ENCODE peak calls at places on chromosomes 2 and 18, in six cellular contexts. S is NCI-H774; O is activated naive CD4-positive, alpha-beta T cell; F is heart right ventricle; T is AG08395; G is IMR-90. M is an unnamed sample.

GRCh38 chr2:16114836-16115235 is 174.5 kb downstream of the MYCN start:
- DNase-seq in S (no peak), O (no peak), F (no peak), T (no peak), G (no peak), M (no peak)

GRCh38 chr2:234467289-234467688 is 29.6 kb downstream of the ARL4C start:
- DNase-seq in S (no peak), O (no peak), F (no peak), T (peak; percentile 25), G (peak; percentile 92), M (no peak)

GRCh38 chr2:67760995-67761394 is 301.8 kb downstream of the C1D start:
- DNase-seq in S (no peak), O (no peak), F (no peak), T (no peak), G (no peak), M (no peak)

GRCh38 chr2:238169708-238170251 is 11.0 kb downstream of the ERFE start:
- DNase-seq in S (no peak), O (no peak), F (no peak), T (peak; percentile 92), G (peak; percentile 98), M (no peak)

GRCh38 chr18:5817821-5818220 is 77.5 kb downstream of the TMEM200C start:
- DNase-seq in S (no peak), O (no peak), F (no peak), T (no peak), G (no peak), M (no peak)

GRCh38 chr2:201320701-201321100 is 36.4 kb downstream of the FLACC1 start:
- DNase-seq in S (no peak), O (no peak), F (no peak), T (no peak), G (no peak), M (no peak)

GRCh38 chr18:26268454-26268853 is 42.2 kb downstream of the TAF4B start:
- DNase-seq in S (no peak), O (no peak), F (no peak), T (no peak), G (no peak), M (peak; percentile 33)

GRCh38 chr2:217669831-217670230 is 333.0 kb downstream of the TNS1 start:
- DNase-seq in S (no peak), O (no peak), F (no peak), T (no peak), G (peak; percentile 30), M (no peak)

GRCh38 chr2:186728631-186729030 is 34.8 kb downstream of the FAM171B start:
- DNase-seq in S (no peak), O (no peak), F (no peak), T (no peak), G (no peak), M (no peak)

GRCh38 chr2:160224060-160224459 is 24.0 kb upstream of the ITGB6 start:
- DNase-seq in S (no peak), O (no peak), F (no peak), T (peak; percentile 92), G (peak; percentile 98), M (peak; percentile 94)

GRCh38 chr2:219722276-219722883 is 95.0 kb downstream of the SLC4A3 start:
- DNase-seq in S (no peak), O (no peak), F (no peak), T (no peak), G (no peak), M (no peak)

GRCh38 chr2:205511666-205512065 is 170.6 kb upstream of the NRP2 start:
- DNase-seq in S (no peak), O (no peak), F (no peak), T (no peak), G (no peak), M (no peak)

GRCh38 chr2:152355411-152355831 is 20.4 kb downstream of the FMNL2 start:
- DNase-seq in S (no peak), O (no peak), F (no peak), T (peak; percentile 3), G (no peak), M (no peak)

GRCh38 chr2:105746177-105747080 is 1.7 kb downstream of the NCK2 start:
- DNase-seq in S (no peak), O (peak; percentile 56), F (peak; percentile 45), T (no peak), G (no peak), M (peak; percentile 46)

GRCh38 chr18:80022613-80023012 is 11.6 kb upstream of the RBFA start:
- DNase-seq in S (no peak), O (no peak), F (no peak), T (no peak), G (peak; percentile 24), M (peak; percentile 26)

GRCh38 chr2:8319219-8319618 is 362.6 kb upstream of the ID2 start:
- DNase-seq in S (no peak), O (no peak), F (no peak), T (peak; percentile 12), G (peak; percentile 25), M (peak; percentile 17)

GRCh38 chr2:9538000-9538507 is 17.6 kb downstream of the ADAM17 start:
- DNase-seq in S (no peak), O (no peak), F (no peak), T (peak; percentile 83), G (peak; percentile 60), M (peak; percentile 80)

GRCh38 chr2:176234216-176234615 is 35.0 kb upstream of the MTX2 start:
- DNase-seq in S (no peak), O (no peak), F (no peak), T (no peak), G (no peak), M (no peak)

GRCh38 chr2:62641410-62641843 is 64.1 kb upstream of the EHBP1 start:
- DNase-seq in S (no peak), O (no peak), F (no peak), T (peak; percentile 5), G (no peak), M (no peak)

GRCh38 chr18:26119246-26119645 is 14.4 kb upstream of the PSMA8 start:
- DNase-seq in S (no peak), O (no peak), F (no peak), T (no peak), G (no peak), M (no peak)

GRCh38 chr2:10561636-10562035 is 113.5 kb upstream of the ODC1 start:
- DNase-seq in S (no peak), O (no peak), F (no peak), T (no peak), G (no peak), M (peak; percentile 53)

GRCh38 chr2:197777823-197778407 is 7.2 kb downstream of the BOLL start:
- DNase-seq in S (peak; percentile 8), O (no peak), F (no peak), T (peak; percentile 54), G (peak; percentile 51), M (peak; percentile 13)

GRCh38 chr2:119921825-119922224 is 91.1 kb upstream of the EPB41L5 start:
- DNase-seq in S (no peak), O (no peak), F (no peak), T (no peak), G (no peak), M (no peak)

GRCh38 chr2:50395510-50396300 is 636.2 kb downstream of the NRXN1 start:
- DNase-seq in S (peak; percentile 63), O (no peak), F (no peak), T (no peak), G (no peak), M (no peak)

GRCh38 chr2:238021327-238021726 is 39.5 kb upstream of the SCLY start:
- DNase-seq in S (no peak), O (no peak), F (no peak), T (no peak), G (peak; percentile 59), M (no peak)

GRCh38 chr2:79855264-79856006 is 342.6 kb downstream of the CTNNA2 start:
- DNase-seq in S (no peak), O (no peak), F (no peak), T (no peak), G (peak; percentile 7), M (no peak)

GRCh38 chr18:8253943-8254342 is 355.3 kb upstream of the RAB12 start:
- DNase-seq in S (no peak), O (no peak), F (peak; percentile 11), T (no peak), G (no peak), M (no peak)

GRCh38 chr18:74139414-74139813 is 8.2 kb downstream of the FBXO15 start:
- DNase-seq in S (no peak), O (no peak), F (no peak), T (no peak), G (peak; percentile 23), M (no peak)

GRCh38 chr2:35410431-35411061 is 945.0 kb upstream of the CRIM1 start:
- DNase-seq in S (no peak), O (no peak), F (peak; percentile 47), T (peak; percentile 2), G (peak; percentile 29), M (peak; percentile 74)

GRCh38 chr2:224983719-224984388 is 58.4 kb downstream of the DOCK10 start:
- DNase-seq in S (no peak), O (no peak), F (no peak), T (peak; percentile 53), G (peak; percentile 59), M (no peak)